ENCODE peak calls at places on chromosome 13, in four cellular contexts. R, A, M and Q are unnamed samples.
A peak's percentile ranks its signal among the peaks of the same experiment; 100 is the strongest.

GRCh38 chr13:74158028-74158427 is 23.8 kb upstream of the KLF12 start:
- DNase-seq in R (no peak), A (no peak), M (no peak), Q (peak; percentile 4)

GRCh38 chr13:59144700-59145099 is 1019.0 kb downstream of the DIAPH3 start:
- DNase-seq in R (no peak), A (no peak), M (no peak), Q (peak; percentile 8)

GRCh38 chr13:113142876-113143275 is 15.6 kb upstream of the PROZ start:
- DNase-seq in R (no peak), A (no peak), M (no peak), Q (no peak)

GRCh38 chr13:106390360-106390759 is 145.1 kb downstream of the EFNB2 start:
- DNase-seq in R (no peak), A (no peak), M (no peak), Q (no peak)

GRCh38 chr13:74128171-74128767 is 5.9 kb downstream of the KLF12 start:
- DNase-seq in R (no peak), A (no peak), M (no peak), Q (no peak)

GRCh38 chr13:33262997-33263396 is 22.6 kb downstream of the STARD13 start:
- DNase-seq in R (no peak), A (no peak), M (no peak), Q (no peak)

GRCh38 chr13:109720758-109721184 is 65.6 kb downstream of the IRS2 start:
- DNase-seq in R (no peak), A (no peak), M (no peak), Q (no peak)

GRCh38 chr13:54133721-54134120 is 1105.1 kb downstream of the OLFM4 start:
- DNase-seq in R (no peak), A (no peak), M (no peak), Q (no peak)

GRCh38 chr13:57624565-57625435 is 6.7 kb upstream of the PCDH17 start:
- DNase-seq in R (no peak), A (no peak), M (peak; percentile 32), Q (peak; percentile 58)

GRCh38 chr13:71785361-71785760 is 81.6 kb downstream of the DACH1 start:
- DNase-seq in R (no peak), A (no peak), M (no peak), Q (no peak)

GRCh38 chr13:97067342-97067895 is 73.1 kb upstream of the OXGR1 start:
- DNase-seq in R (no peak), A (no peak), M (no peak), Q (no peak)

GRCh38 chr13:53422415-53422814 is 393.8 kb downstream of the OLFM4 start:
- DNase-seq in R (no peak), A (no peak), M (no peak), Q (no peak)

GRCh38 chr13:49690133-49690989 is 925 bp downstream of the EBPL start:
- DNase-seq in R (no peak), A (no peak), M (peak; percentile 24), Q (no peak)

GRCh38 chr13:37706041-37706440 is 107.5 kb upstream of the POSTN start:
- DNase-seq in R (no peak), A (no peak), M (no peak), Q (no peak)